ENCODE peak calls at places on chromosomes 3 and 15, in five cellular contexts. W is tibial nerve, Y is HL-60, Z is fibroblast of lung, L is transverse colon. D is an unnamed sample.

GRCh38 chr3:171198781-171199472 is 172.4 kb upstream of the SLC2A2 start:
- DNase-seq in W (no peak), Y (no peak), Z (no peak), L (no peak), D (no peak)

GRCh38 chr3:60696559-60697125 is 554.6 kb downstream of the FHIT start:
- DNase-seq in W (no peak), Y (no peak), Z (no peak), L (no peak), D (no peak)

GRCh38 chr15:88375234-88375926 is 91.8 kb downstream of the MRPL46 start:
- DNase-seq in W (no peak), Y (no peak), Z (peak), L (no peak), D (peak)

GRCh38 chr3:171736556-171736955 is 73.7 kb downstream of the PLD1 start:
- DNase-seq in W (no peak), Y (no peak), Z (no peak), L (no peak), D (no peak)

GRCh38 chr3:76043746-76044145 is 258.4 kb upstream of the ZNF717 start:
- DNase-seq in W (no peak), Y (no peak), Z (no peak), L (no peak), D (no peak)

GRCh38 chr15:60548101-60548500 is 69.2 kb upstream of the ICE2 start:
- DNase-seq in W (no peak), Y (no peak), Z (no peak), L (no peak), D (no peak)

GRCh38 chr15:96122077-96123027 is 208.1 kb upstream of the NR2F2 start:
- DNase-seq in W (no peak), Y (no peak), Z (peak), L (no peak), D (no peak)

GRCh38 chr3:177037241-177037640 is 160.0 kb downstream of the TBL1XR1 start:
- DNase-seq in W (no peak), Y (no peak), Z (no peak), L (no peak), D (no peak)

GRCh38 chr3:29275309-29275708 is 5.6 kb upstream of the RBMS3 start:
- DNase-seq in W (peak), Y (no peak), Z (peak), L (peak), D (no peak)

GRCh38 chr15:68791431-68792283 is 29.0 kb downstream of the ANP32A start:
- DNase-seq in W (no peak), Y (no peak), Z (no peak), L (no peak), D (no peak)

GRCh38 chr3:171566803-171567422 is 106.7 kb upstream of the TNIK start:
- DNase-seq in W (no peak), Y (no peak), Z (peak), L (no peak), D (peak)

GRCh38 chr3:71962561-71963240 is 177.8 kb upstream of the PROK2 start:
- DNase-seq in W (no peak), Y (no peak), Z (peak), L (no peak), D (no peak)

GRCh38 chr3:120894285-120894684 is 13.7 kb upstream of the STXBP5L start:
- DNase-seq in W (no peak), Y (no peak), Z (no peak), L (no peak), D (no peak)

GRCh38 chr3:49092948-49093852 is 671 bp downstream of the QRICH1 start:
- DNase-seq in W (peak), Y (peak), Z (peak), L (peak), D (peak)

GRCh38 chr3:42519568-42519962 is 17.1 kb downstream of the VIPR1 start:
- DNase-seq in W (no peak), Y (no peak), Z (no peak), L (no peak), D (no peak)

GRCh38 chr15:40441012-40441735 is 421 bp downstream of the BAHD1 start:
- DNase-seq in W (peak), Y (no peak), Z (no peak), L (no peak), D (no peak)

GRCh38 chr15:77083381-77084160 is 12.7 kb upstream of the TSPAN3 start:
- DNase-seq in W (no peak), Y (no peak), Z (no peak), L (peak), D (no peak)

GRCh38 chr15:56772868-56773639 is 39.7 kb upstream of the ZNF280D start:
- DNase-seq in W (no peak), Y (no peak), Z (peak), L (no peak), D (no peak)

GRCh38 chr3:139222100-139222657 is 121.6 kb upstream of the MRPS22 start:
- DNase-seq in W (no peak), Y (no peak), Z (no peak), L (no peak), D (no peak)

GRCh38 chr15:64687167-64688085 is 88.0 kb downstream of the RBPMS2 start:
- DNase-seq in W (no peak), Y (no peak), Z (no peak), L (no peak), D (no peak)

GRCh38 chr3:159724627-159725026 is 264.0 kb upstream of the IL12A start:
- DNase-seq in W (no peak), Y (no peak), Z (no peak), L (no peak), D (no peak)

GRCh38 chr3:66153961-66154923 is 66.6 kb upstream of the SLC25A26 start:
- DNase-seq in W (no peak), Y (no peak), Z (peak), L (no peak), D (no peak)

GRCh38 chr3:49387721-49388120 is 24.1 kb downstream of the RHOA start:
- DNase-seq in W (no peak), Y (no peak), Z (no peak), L (no peak), D (no peak)

GRCh38 chr3:55245391-55245790 is 241.7 kb downstream of the WNT5A start:
- DNase-seq in W (no peak), Y (no peak), Z (no peak), L (no peak), D (no peak)
- H3K4me3 ChIP-seq in W (no peak), Y (no peak), Z (peak), L (no peak), D (no peak)

DNA sequence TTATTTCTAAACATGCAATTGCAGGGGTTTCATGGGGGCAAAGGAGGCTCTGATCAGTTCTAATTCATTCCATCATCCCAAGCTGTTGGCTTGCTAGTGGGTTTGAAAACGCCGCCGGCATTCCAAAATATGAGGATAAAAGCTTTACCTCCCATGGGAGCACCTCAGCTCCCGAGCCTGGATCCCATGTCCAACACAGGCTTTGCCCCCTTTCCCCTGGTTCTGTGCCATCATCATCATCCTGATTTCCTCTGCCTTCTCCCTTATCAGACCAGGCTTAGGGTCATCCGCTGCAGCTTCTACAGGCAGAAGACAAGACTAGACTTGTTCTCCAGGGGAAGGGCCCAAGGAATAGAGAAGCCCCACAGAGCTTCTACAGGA is 25.4 kb downstream of the SH3BP5 start:
- DNase-seq in W (no peak), Y (no peak), Z (no peak), L (no peak), D (no peak)
- H3K27ac ChIP-seq in W (no peak), Y (no peak), Z (no peak), L (no peak), D (no peak)

GRCh38 chr15:47551079-47551478 is 166.2 kb upstream of the SEMA6D start:
- DNase-seq in W (no peak), Y (no peak), Z (no peak), L (no peak), D (no peak)
- TF ChIP-seq CTCF in W (no peak), Y (no peak), Z (no peak), L (no peak), D (peak)

GRCh38 chr3:44206301-44206700 is 35.4 kb upstream of the TOPAZ1 start:
- DNase-seq in W (no peak), Y (no peak), Z (no peak), L (no peak), D (no peak)
- H3K4me3 ChIP-seq in W (no peak), Y (no peak), Z (no peak), L (no peak), D (no peak)

GRCh38 chr15:34043813-34044212 is 4.8 kb upstream of the AVEN start:
- DNase-seq in W (no peak), Y (no peak), Z (no peak), L (no peak), D (no peak)

GRCh38 chr15:34043391-34043790 is 4.4 kb upstream of the AVEN start:
- DNase-seq in W (no peak), Y (no peak), Z (no peak), L (no peak), D (no peak)

GRCh38 chr15:34046471-34047145 is 7.6 kb upstream of the AVEN start:
- DNase-seq in W (no peak), Y (no peak), Z (no peak), L (no peak), D (no peak)

GRCh38 chr15:34047893-34048775 is 9.1 kb upstream of the AVEN start:
- DNase-seq in W (no peak), Y (no peak), Z (no peak), L (no peak), D (no peak)

DNA sequence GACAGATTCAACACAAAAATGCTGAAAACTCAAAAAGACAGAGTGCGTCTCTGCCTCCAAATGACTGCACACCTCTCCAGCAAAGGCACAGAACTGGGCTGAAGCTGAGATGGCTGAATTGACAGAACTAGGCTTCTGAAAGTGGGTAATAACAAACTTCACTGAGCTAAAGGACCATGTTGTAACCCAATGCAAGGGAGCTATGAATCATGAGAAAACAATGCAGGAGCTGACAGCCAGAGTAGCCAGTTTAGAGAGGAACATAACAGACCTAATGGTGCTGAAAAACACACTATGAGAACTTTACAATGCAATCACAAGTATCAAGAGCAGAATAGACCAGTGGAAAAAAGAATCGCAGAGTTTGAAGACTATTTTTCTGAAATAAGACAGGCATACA is 10.1 kb upstream of the AVEN start:
- DNase-seq in W (no peak), Y (no peak), Z (peak), L (no peak), D (peak)
- H3K27ac ChIP-seq in W (no peak), Y (no peak), Z (no peak), L (no peak), D (peak)

GRCh38 chr3:128794788-128795649 is 69.0 kb downstream of the RAB7A start:
- DNase-seq in W (peak), Y (peak), Z (peak), L (peak), D (peak)
- TF ChIP-seq CTCF in W (peak), Y (peak), Z (peak), L (peak), D (peak)

DNA sequence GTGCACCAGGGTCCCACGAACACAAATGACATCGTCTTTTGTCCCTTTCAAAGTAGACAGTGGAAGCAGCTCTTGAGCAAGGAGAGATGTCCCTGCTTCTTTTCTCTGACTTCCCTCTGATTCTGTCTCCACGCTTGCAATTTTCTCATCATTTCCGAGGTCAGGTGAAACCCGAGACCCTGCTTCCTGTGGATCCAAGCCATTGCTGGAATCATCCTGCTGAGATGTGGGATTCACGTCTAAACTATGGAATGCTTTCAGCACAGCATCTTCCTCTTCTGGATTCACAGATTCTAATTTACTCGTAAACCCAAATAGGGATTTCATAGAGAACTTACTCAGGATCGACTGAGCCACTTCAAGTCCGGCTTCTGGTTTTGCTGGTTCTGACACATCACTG is 127.1 kb downstream of the FMN1 start:
- DNase-seq in W (no peak), Y (no peak), Z (peak), L (no peak), D (peak)
- H3K4me3 ChIP-seq in W (no peak), Y (peak), Z (no peak), L (peak), D (no peak)

DNA sequence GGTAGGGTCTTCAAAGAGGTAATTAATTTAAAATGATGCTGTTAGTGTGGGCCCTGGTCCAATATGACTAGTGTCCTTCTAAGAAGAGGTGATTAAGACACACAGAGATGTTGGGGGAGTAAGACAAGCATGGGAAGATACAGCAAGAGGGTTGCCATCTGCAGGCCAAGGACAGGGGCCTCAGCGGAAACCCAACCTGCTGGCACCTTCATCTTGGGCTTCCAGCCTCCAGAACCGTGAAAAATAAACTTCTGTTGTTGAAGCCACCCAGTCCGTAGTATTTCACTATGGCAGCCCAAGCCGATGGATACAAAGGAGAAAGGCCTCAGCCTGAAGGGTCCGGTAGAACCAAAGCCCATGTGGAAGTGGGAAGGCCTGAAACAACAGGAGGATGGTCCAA is 161.7 kb upstream of the UBE2E1 start:
- DNase-seq in W (no peak), Y (no peak), Z (no peak), L (no peak), D (no peak)
- H3K27ac ChIP-seq in W (no peak), Y (no peak), Z (no peak), L (no peak), D (no peak)

GRCh38 chr15:38769492-38769891 is 204.9 kb upstream of the RASGRP1 start:
- DNase-seq in W (no peak), Y (no peak), Z (no peak), L (no peak), D (no peak)

GRCh38 chr15:38768970-38769369 is 204.4 kb upstream of the RASGRP1 start:
- DNase-seq in W (peak), Y (no peak), Z (peak), L (no peak), D (peak)
- TF ChIP-seq CTCF in W (peak), Y (no peak), Z (peak), L (no peak), D (peak)

D was measured in AG04450.